ENCODE peak calls at places on chromosome 18, in ten cellular contexts. C is colonic mucosa, N is AG10803, L is Peyer's patch, S is psoas muscle, B is fibroblast of mammary gland, H is stomach, U is foreskin fibroblast, X is OCI-LY7, Y is IMR-90. O is an unnamed sample.
A peak's percentile ranks its signal among the peaks of the same experiment; 100 is the strongest.

GRCh38 chr18:23377669-23378469 is 75.2 kb upstream of the RIOK3 start:
- DNase-seq in C (no peak), N (peak; percentile 84), L (no peak), S (no peak), B (peak; percentile 91), H (no peak), U (peak; percentile 90), X (no peak), Y (peak; percentile 92), O (peak; percentile 93)

GRCh38 chr18:51724790-51725721 is 527.6 kb upstream of the MEX3C start:
- DNase-seq in C (no peak), N (no peak), L (no peak), S (no peak), B (peak; percentile 3), H (no peak), U (no peak), X (no peak), Y (no peak), O (no peak)

GRCh38 chr18:43236921-43237320 is 40.4 kb downstream of the SYT4 start:
- DNase-seq in C (no peak), N (no peak), L (no peak), S (no peak), B (no peak), H (no peak), U (no peak), X (no peak), Y (no peak), O (peak; percentile 43)

GRCh38 chr18:49561377-49562193 is at the start of gene LIPG:
- DNase-seq in C (peak; percentile 93), N (no peak), L (peak; percentile 87), S (peak; percentile 49), B (peak; percentile 74), H (peak; percentile 61), U (peak; percentile 73), X (no peak), Y (peak; percentile 50), O (peak; percentile 76)

GRCh38 chr18:77063256-77063655 is 69.3 kb downstream of the MBP start:
- DNase-seq in C (peak; percentile 64), N (no peak), L (no peak), S (no peak), B (peak; percentile 74), H (peak; percentile 45), U (no peak), X (peak; percentile 67), Y (peak; percentile 67), O (peak; percentile 90)

GRCh38 chr18:48803951-48804855 is 146.6 kb downstream of the SMAD7 start:
- DNase-seq in C (peak; percentile 13), N (no peak), L (no peak), S (peak; percentile 39), B (no peak), H (peak; percentile 23), U (no peak), X (no peak), Y (no peak), O (no peak)

GRCh38 chr18:21826641-21827302 is 86.2 kb downstream of the MIB1 start:
- DNase-seq in C (no peak), N (no peak), L (no peak), S (no peak), B (no peak), H (no peak), U (no peak), X (no peak), Y (no peak), O (no peak)

GRCh38 chr18:61973273-61974115 is 80.7 kb upstream of the RNF152 start:
- DNase-seq in C (no peak), N (no peak), L (no peak), S (no peak), B (no peak), H (no peak), U (no peak), X (no peak), Y (no peak), O (no peak)

GRCh38 chr18:12307251-12307736 is 747 bp upstream of the TUBB6 start:
- DNase-seq in C (peak; percentile 38), N (peak; percentile 79), L (no peak), S (peak; percentile 72), B (peak; percentile 77), H (no peak), U (peak; percentile 90), X (no peak), Y (peak; percentile 76), O (peak; percentile 82)

GRCh38 chr18:7575465-7576026 is 8.4 kb downstream of the PTPRM start:
- DNase-seq in C (no peak), N (peak; percentile 49), L (no peak), S (no peak), B (peak; percentile 73), H (no peak), U (peak; percentile 74), X (no peak), Y (peak; percentile 67), O (peak; percentile 68)

GRCh38 chr18:33596178-33596854 is 18.3 kb downstream of the ASXL3 start:
- DNase-seq in C (no peak), N (peak; percentile 3), L (no peak), S (no peak), B (peak; percentile 81), H (no peak), U (peak; percentile 78), X (no peak), Y (peak; percentile 68), O (peak; percentile 52)

GRCh38 chr18:79576686-79577351 is 102.8 kb upstream of the CTDP1 start:
- DNase-seq in C (peak; percentile 30), N (peak; percentile 32), L (peak; percentile 52), S (peak; percentile 65), B (no peak), H (peak; percentile 44), U (no peak), X (no peak), Y (peak; percentile 46), O (peak; percentile 67)

GRCh38 chr18:285817-286216 is 18.0 kb upstream of the THOC1 start:
- DNase-seq in C (no peak), N (no peak), L (no peak), S (no peak), B (no peak), H (no peak), U (no peak), X (no peak), Y (no peak), O (no peak)

GRCh38 chr18:292271-292670 is 24.4 kb upstream of the THOC1 start:
- DNase-seq in C (no peak), N (no peak), L (no peak), S (no peak), B (peak; percentile 23), H (no peak), U (peak; percentile 58), X (no peak), Y (no peak), O (peak; percentile 48)

GRCh38 chr18:286515-287310 is 18.9 kb upstream of the THOC1 start:
- DNase-seq in C (no peak), N (peak; percentile 53), L (no peak), S (no peak), B (peak; percentile 53), H (no peak), U (peak; percentile 59), X (no peak), Y (peak; percentile 42), O (peak; percentile 66)
- TF ChIP-seq CTCF in C (peak; percentile 19), N (peak; percentile 75), L (peak; percentile 16), S (peak; percentile 17), B (peak; percentile 76), H (peak; percentile 41), U (peak; percentile 52), X (peak; percentile 53), Y (peak; percentile 85), O (peak; percentile 68)

DNA sequence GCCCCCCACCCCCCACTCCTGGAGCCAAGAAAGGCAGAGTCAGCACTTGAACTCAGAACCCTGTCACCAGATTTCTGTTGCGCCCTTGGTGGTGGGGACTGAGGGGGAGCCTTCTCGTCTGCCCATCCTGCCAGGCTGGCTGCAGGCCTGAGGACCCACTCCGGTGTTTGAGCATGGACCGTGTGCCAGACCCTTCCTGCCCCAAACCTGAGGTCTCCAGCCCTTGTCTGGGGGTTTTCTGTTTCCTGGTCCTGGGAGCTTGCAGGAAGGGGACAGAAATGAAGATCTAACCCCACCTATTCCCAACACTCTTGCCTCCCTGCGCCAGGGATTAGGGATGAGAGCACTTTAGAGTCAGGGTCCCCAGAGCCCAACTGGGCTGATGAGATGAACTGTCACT is 190.6 kb downstream of the HAUS1 start:
- DNase-seq in C (no peak), N (no peak), L (no peak), S (no peak), B (no peak), H (no peak), U (no peak), X (no peak), Y (no peak), O (no peak)
- H3K4me3 ChIP-seq in C (no peak overlapping the region), N (no peak overlapping the region), L (no peak overlapping the region), S (no peak overlapping the region), B (no peak overlapping the region), H (no peak overlapping the region), U (no peak overlapping the region), X (no peak overlapping the region), Y (no peak overlapping the region), O (no peak overlapping the region)

GRCh38 chr18:44325903-44326650 is 354.6 kb upstream of the SETBP1 start:
- DNase-seq in C (peak; percentile 75), N (peak; percentile 64), L (no peak), S (peak; percentile 49), B (peak; percentile 81), H (peak; percentile 41), U (peak; percentile 79), X (peak; percentile 19), Y (peak; percentile 61), O (peak; percentile 91)
- TF ChIP-seq CTCF in C (peak; percentile 21), N (peak; percentile 75), L (peak; percentile 68), S (peak; percentile 45), B (peak; percentile 76), H (peak; percentile 13), U (peak; percentile 74), X (peak; percentile 74), Y (peak; percentile 30), O (peak; percentile 79)

DNA sequence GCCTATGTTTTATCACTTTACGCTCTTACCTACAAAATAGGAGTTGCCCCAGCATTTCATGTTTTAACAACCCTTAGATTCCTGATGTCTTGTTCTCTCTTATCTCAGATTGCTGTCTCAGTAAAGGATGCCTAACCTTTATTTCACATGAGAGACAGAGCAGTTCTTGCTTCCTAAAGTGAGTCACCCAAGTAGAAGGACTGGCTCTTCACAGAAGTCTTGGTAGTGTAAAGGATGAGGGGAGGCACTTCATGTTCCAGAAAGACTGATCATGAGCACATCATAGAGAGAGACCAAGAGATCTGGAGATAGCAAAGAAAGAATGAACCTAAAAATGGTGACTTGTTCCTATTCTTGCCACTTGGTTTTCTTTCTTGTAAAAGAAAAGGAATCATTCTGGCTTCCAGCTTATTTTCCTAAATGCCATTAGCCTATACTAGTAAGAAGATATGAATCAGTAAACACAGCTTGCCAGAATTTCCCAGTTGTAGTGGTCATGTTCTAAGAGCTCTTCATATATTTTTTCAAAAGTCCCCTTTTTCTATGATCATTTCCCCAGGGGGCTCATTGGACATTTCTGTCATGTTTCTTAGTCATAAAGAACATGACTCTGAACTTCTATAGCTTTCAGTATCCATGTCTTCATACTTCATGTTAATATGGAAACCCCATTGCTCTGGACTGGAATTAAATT is 54.9 kb downstream of the MAPRE2 start:
- DNase-seq in C (no peak), N (no peak), L (no peak), S (no peak), B (peak; percentile 23), H (no peak), U (peak; percentile 42), X (no peak), Y (peak; percentile 35), O (peak; percentile 50)
- H3K4me3 ChIP-seq in C (no peak overlapping the region), N (no peak overlapping the region), L (no peak overlapping the region), S (no peak overlapping the region), B (no peak overlapping the region), H (no peak overlapping the region), U (no peak overlapping the region), X (no peak overlapping the region), Y (no peak overlapping the region), O (no peak overlapping the region)

O was measured in choroid plexus epithelial cell.